ENCODE peak calls at places on chromosomes 6 and 20, in eight cellular contexts. B, I, L, U, E, K, M and R are unnamed samples. For H3K4me1, the result is how much of the 10 kb centered on the place peaks cover.

GRCh38 chr6:70601014-70601413 is 34.3 kb downstream of the SDHAF4 start:
- DNase-seq in B (no peak), I (no peak), L (no peak), U (no peak), E (no peak), K (no peak), M (no peak), R (no peak)

GRCh38 chr20:35315199-35316020 is 23.2 kb upstream of the FAM83C start:
- DNase-seq in B (no peak), I (no peak), L (no peak), U (no peak), E (peak), K (no peak), M (no peak), R (no peak)

GRCh38 chr6:123967900-123968299 is 164.2 kb downstream of the NKAIN2 start:
- DNase-seq in B (no peak), I (no peak), L (no peak), U (no peak), E (no peak), K (no peak), M (no peak), R (no peak)

GRCh38 chr6:11430036-11430435 is 107.5 kb upstream of the TMEM170B start:
- DNase-seq in B (no peak), I (no peak), L (no peak), U (no peak), E (no peak), K (no peak), M (no peak), R (no peak)

GRCh38 chr6:45323656-45324224 is 4.4 kb upstream of the RUNX2 start:
- DNase-seq in B (no peak), I (no peak), L (no peak), U (no peak), E (no peak), K (no peak), M (no peak), R (no peak)

GRCh38 chr6:112308476-112308875 is 38.7 kb upstream of the RFPL4B start:
- DNase-seq in B (peak), I (peak), L (no peak), U (peak), E (no peak), K (no peak), M (no peak), R (peak)

GRCh38 chr6:162964703-162965140 is 236.9 kb downstream of the PACRG start:
- DNase-seq in B (no peak), I (peak), L (peak), U (peak), E (peak), K (no peak), M (peak), R (peak)

GRCh38 chr6:121688974-121689373 is 253.5 kb downstream of the GJA1 start:
- DNase-seq in B (no peak), I (no peak), L (no peak), U (no peak), E (no peak), K (no peak), M (no peak), R (no peak)

GRCh38 chr20:12030470-12030869 is 112.8 kb downstream of the BTBD3 start:
- DNase-seq in B (no peak), I (no peak), L (no peak), U (no peak), E (no peak), K (no peak), M (no peak), R (no peak)

GRCh38 chr20:25220810-25221591 is 25.5 kb downstream of the ENTPD6 start:
- DNase-seq in B (peak), I (no peak), L (no peak), U (peak), E (no peak), K (no peak), M (no peak), R (peak)

GRCh38 chr6:88167625-88167937 is 1.4 kb upstream of the CNR1 start:
- DNase-seq in B (no peak), I (no peak), L (no peak), U (no peak), E (no peak), K (no peak), M (no peak), R (no peak)

GRCh38 chr6:13486679-13487121 is 700 bp downstream of the GFOD1 start:
- DNase-seq in B (peak), I (peak), L (peak), U (peak), E (peak), K (peak), M (no peak), R (peak)

GRCh38 chr6:129592516-129593232 is 117.3 kb downstream of the ARHGAP18 start:
- DNase-seq in B (no peak), I (no peak), L (no peak), U (no peak), E (no peak), K (no peak), M (no peak), R (no peak)

GRCh38 chr20:52372169-52372568 is 180.6 kb upstream of the ZFP64 start:
- DNase-seq in B (no peak), I (no peak), L (no peak), U (no peak), E (no peak), K (no peak), M (no peak), R (no peak)

GRCh38 chr20:33305591-33306057 is 22.6 kb downstream of the BPIFB1 start:
- DNase-seq in B (no peak), I (peak), L (no peak), U (no peak), E (no peak), K (no peak), M (peak), R (no peak)

GRCh38 chr6:75449625-75450206 is 43.9 kb downstream of the FILIP1 start:
- DNase-seq in B (no peak), I (peak), L (no peak), U (no peak), E (peak), K (no peak), M (no peak), R (no peak)

GRCh38 chr20:60959971-60960370 is 292.1 kb upstream of the CDH4 start:
- DNase-seq in B (no peak), I (no peak), L (no peak), U (no peak), E (no peak), K (no peak), M (no peak), R (no peak)

GRCh38 chr6:77341058-77341986 is 122.0 kb downstream of the HTR1B start:
- DNase-seq in B (peak), I (peak), L (no peak), U (no peak), E (no peak), K (no peak), M (no peak), R (peak)

GRCh38 chr6:85041376-85041775 is 277.0 kb upstream of the TBX18 start:
- DNase-seq in B (no peak), I (peak), L (no peak), U (no peak), E (no peak), K (no peak), M (no peak), R (no peak)

GRCh38 chr6:78942451-78942850 is 75.1 kb downstream of the IRAK1BP1 start:
- DNase-seq in B (no peak), I (peak), L (no peak), U (no peak), E (peak), K (no peak), M (no peak), R (no peak)

GRCh38 chr6:23414204-23414501 is 711.9 kb upstream of the NRSN1 start:
- DNase-seq in B (no peak), I (peak), L (no peak), U (no peak), E (peak), K (no peak), M (no peak), R (no peak)

GRCh38 chr6:154164397-154164796 is 125.4 kb downstream of the OPRM1 start:
- DNase-seq in B (no peak), I (peak), L (peak), U (no peak), E (peak), K (no peak), M (no peak), R (no peak)

GRCh38 chr6:155013457-155013876 is 18.4 kb downstream of the TIAM2 start:
- DNase-seq in B (no peak), I (peak), L (no peak), U (no peak), E (peak), K (no peak), M (no peak), R (no peak)

GRCh38 chr6:55130806-55131324 is 43.5 kb upstream of the HCRTR2 start:
- DNase-seq in B (no peak), I (no peak), L (no peak), U (no peak), E (no peak), K (no peak), M (no peak), R (no peak)

GRCh38 chr20:50587291-50587961 is 77.2 kb downstream of the PTPN1 start:
- DNase-seq in B (no peak), I (no peak), L (peak), U (peak), E (no peak), K (no peak), M (no peak), R (no peak)

GRCh38 chr20:57974863-57975262 is 253.6 kb downstream of the ANKRD60 start:
- DNase-seq in B (no peak), I (no peak), L (no peak), U (no peak), E (no peak), K (no peak), M (no peak), R (no peak)

GRCh38 chr6:102154874-102155273 is 761.4 kb downstream of the GRIK2 start:
- DNase-seq in B (no peak), I (no peak), L (no peak), U (no peak), E (no peak), K (no peak), M (no peak), R (no peak)
- TF ChIP-seq CTCF in B (no peak), I (no peak), L (no peak), U (no peak), E (no peak), K (no peak), M (no peak), R (no peak)

DNA sequence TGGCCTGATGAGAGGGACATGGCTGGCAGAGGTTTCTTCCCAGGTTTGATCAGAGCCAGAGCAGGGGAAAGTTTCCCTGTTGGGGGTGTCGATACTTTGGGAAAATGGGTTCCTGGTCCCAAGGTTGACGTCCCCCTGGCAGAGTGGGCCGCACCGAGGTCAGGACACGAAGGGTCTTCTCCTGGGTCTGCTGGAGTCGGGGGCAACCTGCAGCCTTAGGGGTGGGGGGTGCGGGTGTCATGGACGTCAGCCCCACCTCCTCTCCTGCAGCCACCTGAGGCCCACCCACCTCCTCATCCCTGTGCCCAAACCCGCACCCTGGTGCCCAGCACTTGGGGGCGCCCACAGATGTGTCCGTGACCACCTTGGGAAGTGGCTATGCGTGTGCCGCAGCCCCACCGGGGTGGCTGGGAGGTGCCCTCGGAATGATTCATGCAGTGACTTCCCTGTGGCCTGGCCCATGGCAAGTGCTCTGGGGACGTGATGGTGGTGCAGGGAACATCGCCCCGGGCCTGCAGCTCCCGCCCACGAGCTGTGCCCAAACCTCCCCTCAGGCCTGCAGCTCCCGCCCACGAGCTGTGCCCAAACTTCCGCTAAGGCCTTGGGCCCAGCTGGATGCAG is 64.9 kb downstream of the YTHDF1 start:
- DNase-seq in B (peak), I (no peak), L (no peak), U (peak), E (no peak), K (no peak), M (no peak), R (no peak)
- H3K27ac ChIP-seq in B (no peak), I (no peak), L (no peak), U (no peak), E (no peak), K (no peak), M (no peak), R (peak)

GRCh38 chr20:15807271-15807670 is 766.0 kb downstream of the KIF16B start:
- DNase-seq in B (no peak), I (no peak), L (no peak), U (no peak), E (no peak), K (no peak), M (no peak), R (no peak)
- H3K4me1 ChIP-seq in B (under half), I (under half), L (under half), U (under half), E (under half), K (under half), M (under half), R (under half)

DNA sequence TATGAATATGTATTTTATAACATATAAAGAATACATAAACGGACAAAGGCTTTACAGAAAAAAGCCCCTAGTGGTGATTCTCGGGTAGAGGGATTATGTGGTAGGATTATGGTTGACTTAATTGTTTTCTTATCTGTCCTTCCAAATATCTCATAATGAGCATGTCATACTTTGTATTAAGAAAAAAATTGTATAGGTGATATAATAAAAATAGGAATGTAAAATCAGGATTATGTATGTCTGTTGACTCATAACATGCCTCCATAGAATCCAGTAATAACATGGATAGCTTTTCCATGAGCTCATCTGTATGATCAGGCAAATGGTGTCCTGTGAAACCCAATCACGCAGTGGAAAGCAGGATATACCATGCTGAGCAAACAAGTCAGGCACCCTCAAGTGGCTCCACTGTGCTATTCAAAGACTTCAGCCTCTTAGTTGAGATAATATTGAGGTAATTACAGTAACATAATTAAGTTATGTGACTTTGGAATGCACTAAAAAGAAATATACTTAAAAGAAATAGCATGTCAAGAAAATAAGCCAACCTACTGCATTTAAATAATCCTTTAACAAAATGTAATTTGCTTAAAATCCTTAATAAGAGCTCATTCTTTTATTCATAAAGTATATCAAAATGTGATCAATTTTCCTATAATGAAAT is 39.6 kb upstream of the PRELID3B start:
- DNase-seq in B (no peak), I (peak), L (no peak), U (no peak), E (peak), K (no peak), M (peak), R (no peak)
- TF ChIP-seq CTCF in B (peak), I (peak), L (no peak), U (peak), E (no peak), K (peak), M (no peak), R (peak)

GRCh38 chr6:56613247-56613851 is 29.3 kb downstream of the DST start:
- DNase-seq in B (no peak), I (no peak), L (no peak), U (no peak), E (no peak), K (no peak), M (no peak), R (no peak)
- H3K27ac ChIP-seq in B (no peak), I (no peak), L (no peak), U (no peak), E (no peak), K (no peak), M (no peak), R (no peak)

GRCh38 chr6:152575621-152576150 is 61.5 kb downstream of the SYNE1 start:
- DNase-seq in B (no peak), I (peak), L (no peak), U (no peak), E (peak), K (no peak), M (no peak), R (no peak)

GRCh38 chr6:152572395-152573061 is 64.6 kb downstream of the SYNE1 start:
- DNase-seq in B (no peak), I (peak), L (no peak), U (no peak), E (peak), K (no peak), M (no peak), R (no peak)

GRCh38 chr6:152575186-152575585 is 62.0 kb downstream of the SYNE1 start:
- DNase-seq in B (no peak), I (no peak), L (no peak), U (no peak), E (no peak), K (no peak), M (no peak), R (no peak)

GRCh38 chr6:152571863-152572394 is 65.2 kb downstream of the SYNE1 start:
- DNase-seq in B (no peak), I (no peak), L (no peak), U (no peak), E (no peak), K (no peak), M (no peak), R (no peak)

DNA sequence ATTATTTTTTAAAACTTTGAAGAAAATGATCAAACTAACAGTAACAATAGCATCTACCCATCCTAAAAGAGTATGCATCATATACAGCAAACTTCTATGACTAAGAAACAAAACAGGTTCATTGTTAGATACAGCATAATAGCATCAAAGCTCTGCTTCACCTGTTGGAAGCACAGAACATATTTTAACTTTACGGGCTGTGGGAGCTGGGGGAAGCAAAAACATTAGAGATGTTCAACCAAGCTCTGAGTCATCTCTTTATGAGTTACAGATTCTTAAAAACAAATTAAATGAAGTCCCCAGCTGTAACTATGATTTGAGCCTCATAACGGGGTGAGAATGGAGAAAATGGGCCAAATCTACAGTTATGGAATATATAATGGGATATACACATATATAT is 63.4 kb downstream of the SYNE1 start:
- DNase-seq in B (no peak), I (no peak), L (no peak), U (no peak), E (peak), K (no peak), M (no peak), R (no peak)
- H3K4me1 ChIP-seq in B (under half), I (under half), L (under half), U (under half), E (under half), K (under half), M (under half), R (under half)

DNA sequence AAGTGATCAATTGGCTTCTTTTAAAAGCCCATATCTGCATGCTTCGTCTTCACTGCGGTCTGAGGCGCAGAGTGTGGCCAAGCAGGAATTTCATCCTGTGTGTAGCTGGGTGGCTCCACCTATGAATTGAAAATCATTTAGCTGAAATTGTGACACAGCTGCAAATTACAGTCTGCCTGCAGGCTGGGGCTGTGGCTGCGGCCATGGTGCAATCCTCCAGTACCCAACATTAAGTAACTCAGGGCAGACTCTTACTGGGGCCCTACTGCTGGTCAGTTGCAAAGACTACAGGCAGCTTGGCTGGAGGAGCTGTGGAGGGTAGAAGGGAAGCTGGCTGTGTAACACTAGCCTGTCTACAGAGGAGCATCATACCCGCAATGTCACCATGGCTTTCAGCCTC is 3.1 kb upstream of the TGM3 start:
- DNase-seq in B (no peak), I (peak), L (no peak), U (peak), E (no peak), K (no peak), M (no peak), R (no peak)
- TF ChIP-seq CTCF in B (no peak), I (no peak), L (no peak), U (no peak), E (no peak), K (no peak), M (no peak), R (no peak)

DNA sequence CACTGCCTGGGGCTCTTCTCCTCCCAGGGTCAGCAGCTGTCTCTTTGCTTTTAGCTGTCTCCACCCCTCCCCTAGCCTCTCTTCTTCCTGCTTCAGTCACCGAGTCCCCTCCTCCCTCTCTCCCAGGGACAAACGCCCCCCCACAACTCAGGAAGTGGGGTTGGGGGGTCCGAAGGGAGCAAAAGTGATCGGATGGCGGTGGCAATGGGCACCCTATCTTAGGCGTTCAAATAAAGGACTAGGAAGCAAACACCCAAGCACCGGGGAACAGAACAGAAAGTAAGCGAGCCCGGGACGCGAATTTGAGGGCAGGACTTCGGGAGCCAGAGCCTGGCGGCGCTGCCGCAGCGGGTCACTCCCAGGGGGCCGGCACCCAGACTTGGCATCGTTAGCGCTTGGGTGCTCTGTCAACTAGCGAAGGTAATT is 951 bp upstream of the ITPR3 start:
- DNase-seq in B (peak), I (no peak), L (no peak), U (peak), E (no peak), K (peak), M (no peak), R (no peak)
- H3K27ac ChIP-seq in B (peak), I (no peak), L (peak), U (peak), E (no peak), K (peak), M (peak), R (peak)

GRCh38 chr6:18265787-18266523 is 1.6 kb upstream of the DEK start:
- DNase-seq in B (no peak), I (no peak), L (no peak), U (no peak), E (no peak), K (no peak), M (no peak), R (no peak)
- H3K4me1 ChIP-seq in B (under half), I (under half), L (under half), U (under half), E (under half), K (under half), M (under half), R (under half)

GRCh38 chr6:156933201-156934053 is 156.2 kb downstream of the ARID1B start:
- DNase-seq in B (no peak), I (no peak), L (no peak), U (no peak), E (no peak), K (no peak), M (no peak), R (no peak)
- TF ChIP-seq CTCF in B (peak), I (no peak), L (no peak), U (no peak), E (no peak), K (no peak), M (peak), R (peak)